ENCODE peak calls at places on chromosomes 11 and 22, in nine cellular contexts. W is OCI-LY7; F is activated CD8-positive, alpha-beta T cell treated with anti-CD3 and anti-CD28 coated beads for 36 hours; M is A549; O is left ventricle myocardium superior; G is NCI-H1048; T is KBM-7; R is HTR-8/SVneo; Y is fibroblast of lung. P is an unnamed sample.

GRCh38 chr22:28674121-28674563 is 5.5 kb downstream of the TTC28 start:
- DNase-seq in M (no peak), O (no peak), R (peak), W (peak), T (peak), F (peak), G (no peak), Y (peak), P (no peak)

GRCh38 chr22:43467171-43467570 is 55.4 kb downstream of the MPPED1 start:
- DNase-seq in M (no peak), Y (no peak), R (no peak), F (no peak), G (no peak), T (no peak), W (no peak), O (no peak), P (no peak)

GRCh38 chr11:73860202-73860601 is 16.4 kb downstream of the COA4 start:
- DNase-seq in Y (no peak), T (no peak), F (no peak), O (no peak), M (no peak), G (no peak), R (no peak), W (no peak), P (no peak)

GRCh38 chr11:134260503-134260902 is 7.1 kb downstream of the ACAD8 start:
- DNase-seq in O (no peak), T (peak), F (no peak), R (no peak), Y (no peak), G (no peak), W (peak), M (no peak), P (no peak)

GRCh38 chr11:9992306-9992705 is 301.7 kb downstream of the SBF2 start:
- DNase-seq in Y (peak), G (no peak), W (no peak), F (no peak), O (no peak), M (no peak), T (no peak), R (no peak), P (no peak)

GRCh38 chr11:45355706-45356041 is 69.5 kb upstream of the SYT13 start:
- DNase-seq in Y (no peak), M (no peak), F (no peak), T (no peak), O (no peak), W (no peak), G (no peak), R (no peak), P (no peak)

GRCh38 chr11:130474637-130475400 is 26.4 kb downstream of the ADAMTS15 start:
- DNase-seq in R (no peak), G (no peak), O (no peak), M (no peak), T (no peak), W (no peak), F (no peak), Y (no peak), P (no peak)

GRCh38 chr11:2775083-2775625 is 75.4 kb upstream of the KCNQ1OT1 start:
- DNase-seq in T (peak), Y (no peak), F (peak), R (no peak), O (no peak), W (no peak), M (no peak), G (no peak), P (no peak)

GRCh38 chr11:68302256-68303054 is 9.9 kb upstream of the LRP5 start:
- DNase-seq in O (no peak), Y (peak), R (no peak), W (no peak), T (no peak), F (no peak), G (no peak), M (no peak), P (peak)

GRCh38 chr11:11845066-11845465 is 3.3 kb downstream of the USP47 start:
- DNase-seq in O (no peak), W (no peak), T (no peak), R (no peak), G (no peak), F (peak), Y (no peak), M (no peak), P (no peak)

GRCh38 chr22:40345801-40346177 is 511 bp upstream of the ADSL start:
- DNase-seq in F (peak), Y (peak), M (no peak), R (peak), O (peak), G (no peak), T (no peak), W (peak), P (peak)

GRCh38 chr11:17864478-17864941 is 129.9 kb downstream of the KCNC1 start:
- DNase-seq in Y (no peak), W (peak), R (no peak), F (peak), M (peak), T (no peak), O (no peak), G (no peak), P (no peak)

GRCh38 chr22:39207141-39208012 is 37.4 kb downstream of the PDGFB start:
- DNase-seq in M (no peak), G (no peak), W (no peak), O (no peak), R (no peak), Y (peak), T (no peak), F (no peak), P (no peak)

GRCh38 chr11:86596861-86597632 is 75.4 kb downstream of the ME3 start:
- DNase-seq in T (peak), M (no peak), W (no peak), F (no peak), G (no peak), R (no peak), O (peak), Y (peak), P (no peak)

GRCh38 chr22:46110215-46110614 is 40.1 kb upstream of the PPARA start:
- DNase-seq in M (no peak), W (no peak), G (no peak), R (no peak), Y (peak), T (no peak), O (peak), F (peak), P (peak)

GRCh38 chr11:14251754-14252153 is 107.2 kb downstream of the RRAS2 start:
- DNase-seq in T (no peak), M (no peak), F (no peak), Y (no peak), O (no peak), W (no peak), R (no peak), G (no peak), P (no peak)

GRCh38 chr11:105004021-105004420 is 18.9 kb downstream of the CASP5 start:
- DNase-seq in T (no peak), Y (no peak), W (no peak), R (no peak), G (no peak), O (no peak), M (no peak), F (no peak), P (no peak)

GRCh38 chr22:35526333-35526979 is 14.2 kb upstream of the RASD2 start:
- DNase-seq in Y (no peak), G (no peak), T (no peak), R (no peak), M (no peak), F (no peak), O (no peak), W (no peak), P (no peak)

GRCh38 chr22:44151661-44152060 is 29.1 kb upstream of the PARVG start:
- DNase-seq in W (no peak), T (no peak), M (no peak), R (peak), G (no peak), F (no peak), Y (peak), O (no peak), P (peak)

GRCh38 chr11:12440565-12440964 is 63.2 kb downstream of the PARVA start:
- DNase-seq in Y (no peak), O (no peak), R (no peak), T (no peak), W (no peak), M (no peak), G (no peak), F (no peak), P (no peak)

GRCh38 chr11:111814567-111814966 is 48.4 kb upstream of the PPP2R1B start:
- DNase-seq in F (no peak), T (no peak), O (no peak), R (no peak), M (no peak), W (no peak), G (no peak), Y (peak), P (no peak)

GRCh38 chr11:82722236-82722635 is 11.4 kb downstream of the FAM181B start:
- DNase-seq in M (no peak), O (no peak), T (no peak), Y (no peak), G (no peak), F (no peak), W (no peak), R (no peak), P (no peak)

GRCh38 chr22:32926600-32926999 is 125.1 kb downstream of the TIMP3 start:
- DNase-seq in G (no peak), Y (peak), R (peak), W (peak), O (no peak), T (peak), M (peak), F (peak), P (no peak)

GRCh38 chr11:63667993-63668392 is 3.2 kb downstream of the ATL3 start:
- DNase-seq in W (no peak), Y (peak), F (no peak), R (peak), T (no peak), G (no peak), O (no peak), M (peak), P (peak)

GRCh38 chr11:125404811-125405481 is 91.1 kb downstream of the FEZ1 start:
- DNase-seq in G (peak), R (peak), M (peak), Y (peak), T (peak), F (peak), W (peak), O (peak), P (peak)

P was measured in MG63.